ENCODE peak calls at places on chromosomes 16 and 17, in nine cellular contexts. D is WTC11, Y is astrocyte of the cerebellum, E is chondrocyte, B is cardiac fibroblast, S is nephron progenitor cell, G is left ventricle myocardium inferior, J is endothelial cell, I is HFFc6. O is an unnamed sample.

GRCh38 chr16:57007530-57007929 is 18.2 kb downstream of the NLRC5 start:
- DNase-seq in D (no peak), Y (no peak), E (no peak), B (no peak), S (no peak), G (no peak), J (no peak), I (no peak), O (no peak)

GRCh38 chr17:41369713-41370112 is at the start of gene KRT33B:
- DNase-seq in D (no peak), Y (no peak), E (no peak), B (no peak), S (no peak), G (no peak), J (no peak), I (no peak), O (no peak)

GRCh38 chr17:751269-752001 is 629 bp downstream of the GEMIN4 start:
- DNase-seq in D (peak), Y (no peak), E (no peak), B (peak), S (no peak), G (peak), J (no peak), I (peak), O (peak)

GRCh38 chr17:50603340-50603739 is 31.3 kb upstream of the ABCC3 start:
- DNase-seq in D (peak), Y (no peak), E (no peak), B (no peak), S (no peak), G (no peak), J (peak), I (no peak), O (no peak)

GRCh38 chr16:11783319-11784047 is 13.6 kb downstream of the ZC3H7A start:
- DNase-seq in D (no peak), Y (peak), E (no peak), B (peak), S (no peak), G (no peak), J (no peak), I (peak), O (no peak)

GRCh38 chr17:14061666-14062560 is 7.4 kb upstream of the COX10 start:
- DNase-seq in D (no peak), Y (no peak), E (no peak), B (peak), S (no peak), G (no peak), J (no peak), I (peak), O (peak)

GRCh38 chr17:1473841-1474240 is 17.8 kb upstream of the CRK start:
- DNase-seq in D (no peak), Y (no peak), E (no peak), B (no peak), S (no peak), G (no peak), J (no peak), I (no peak), O (no peak)

GRCh38 chr16:61323456-61323855 is 712.8 kb downstream of the CDH8 start:
- DNase-seq in D (no peak), Y (no peak), E (no peak), B (peak), S (no peak), G (no peak), J (no peak), I (no peak), O (peak)

GRCh38 chr17:62653831-62654829 is 26.7 kb downstream of the MRC2 start:
- DNase-seq in D (peak), Y (no peak), E (peak), B (peak), S (peak), G (peak), J (no peak), I (peak), O (no peak)

GRCh38 chr16:12066823-12067222 is 90.3 kb downstream of the SNX29 start:
- DNase-seq in D (no peak), Y (no peak), E (peak), B (no peak), S (no peak), G (no peak), J (no peak), I (no peak), O (no peak)

GRCh38 chr16:77335652-77336234 is 99.1 kb downstream of the ADAMTS18 start:
- DNase-seq in D (peak), Y (no peak), E (no peak), B (no peak), S (no peak), G (no peak), J (no peak), I (no peak), O (no peak)

GRCh38 chr17:43701318-43701743 is 39.6 kb upstream of the MEOX1 start:
- DNase-seq in D (no peak), Y (peak), E (no peak), B (peak), S (no peak), G (no peak), J (no peak), I (peak), O (no peak)

GRCh38 chr17:38606646-38607611 is 1.2 kb upstream of the SRCIN1 start:
- DNase-seq in D (no peak), Y (no peak), E (no peak), B (no peak), S (no peak), G (peak), J (no peak), I (no peak), O (no peak)

GRCh38 chr16:57592591-57593003 is 35.8 kb upstream of the ADGRG1 start:
- DNase-seq in D (no peak), Y (no peak), E (peak), B (no peak), S (no peak), G (no peak), J (no peak), I (no peak), O (no peak)

GRCh38 chr17:48134912-48135480 is 27.4 kb downstream of the SNX11 start:
- DNase-seq in D (peak), Y (no peak), E (no peak), B (no peak), S (no peak), G (no peak), J (no peak), I (no peak), O (no peak)

GRCh38 chr16:50613281-50613991 is 65.2 kb downstream of the NKD1 start:
- DNase-seq in D (no peak), Y (no peak), E (no peak), B (no peak), S (no peak), G (no peak), J (no peak), I (no peak), O (no peak)

GRCh38 chr17:57671546-57672204 is 73.4 kb downstream of the CCDC182 start:
- DNase-seq in D (peak), Y (peak), E (no peak), B (peak), S (peak), G (peak), J (peak), I (peak), O (no peak)

GRCh38 chr17:8365143-8365542 is 11.4 kb downstream of the KRABD2 start:
- DNase-seq in D (no peak), Y (no peak), E (no peak), B (peak), S (no peak), G (no peak), J (no peak), I (no peak), O (no peak)

GRCh38 chr17:58200024-58200633 is 7.6 kb downstream of the EPX start:
- DNase-seq in D (peak), Y (no peak), E (no peak), B (peak), S (peak), G (no peak), J (peak), I (peak), O (peak)

GRCh38 chr17:80032614-80033171 is 3.0 kb downstream of the TBC1D16 start:
- DNase-seq in D (no peak), Y (no peak), E (no peak), B (no peak), S (no peak), G (no peak), J (no peak), I (no peak), O (no peak)

GRCh38 chr17:78446833-78447232 is 68.4 kb downstream of the PGS1 start:
- DNase-seq in D (no peak), Y (no peak), E (no peak), B (no peak), S (no peak), G (no peak), J (no peak), I (no peak), O (no peak)

GRCh38 chr17:44223574-44224046 is 4.1 kb upstream of the UBTF start:
- DNase-seq in D (no peak), Y (peak), E (no peak), B (peak), S (no peak), G (no peak), J (no peak), I (no peak), O (no peak)

GRCh38 chr16:89246903-89247733 is 29.6 kb downstream of the ZNF778 start:
- DNase-seq in D (peak), Y (peak), E (no peak), B (peak), S (peak), G (peak), J (peak), I (peak), O (peak)

GRCh38 chr17:50117202-50118040 is 12.5 kb downstream of the SAMD14 start:
- DNase-seq in D (peak), Y (no peak), E (no peak), B (peak), S (peak), G (no peak), J (peak), I (peak), O (no peak)

GRCh38 chr17:40362696-40363479 is 1.6 kb downstream of the GJD3 start:
- DNase-seq in D (peak), Y (no peak), E (no peak), B (peak), S (peak), G (peak), J (peak), I (peak), O (no peak)

GRCh38 chr17:7056386-7056785 is 12.5 kb upstream of the SLC16A11 start:
- DNase-seq in D (no peak), Y (peak), E (no peak), B (peak), S (no peak), G (no peak), J (no peak), I (peak), O (peak)

GRCh38 chr17:62827722-62828498 is 19.8 kb upstream of the MARCHF10 start:
- DNase-seq in D (no peak), Y (no peak), E (no peak), B (peak), S (no peak), G (no peak), J (no peak), I (peak), O (peak)

GRCh38 chr17:81328925-81329278 is 33.8 kb upstream of the SLC38A10 start:
- DNase-seq in D (no peak), Y (no peak), E (no peak), B (peak), S (no peak), G (no peak), J (no peak), I (no peak), O (no peak)

GRCh38 chr17:20267459-20267842 is 199.9 kb downstream of the LGALS9B start:
- DNase-seq in D (no peak), Y (peak), E (no peak), B (peak), S (no peak), G (no peak), J (no peak), I (no peak), O (no peak)

GRCh38 chr16:73390936-73391335 is 343.0 kb upstream of the ZFHX3 start:
- DNase-seq in D (no peak), Y (no peak), E (no peak), B (peak), S (no peak), G (no peak), J (no peak), I (peak), O (no peak)

DNA sequence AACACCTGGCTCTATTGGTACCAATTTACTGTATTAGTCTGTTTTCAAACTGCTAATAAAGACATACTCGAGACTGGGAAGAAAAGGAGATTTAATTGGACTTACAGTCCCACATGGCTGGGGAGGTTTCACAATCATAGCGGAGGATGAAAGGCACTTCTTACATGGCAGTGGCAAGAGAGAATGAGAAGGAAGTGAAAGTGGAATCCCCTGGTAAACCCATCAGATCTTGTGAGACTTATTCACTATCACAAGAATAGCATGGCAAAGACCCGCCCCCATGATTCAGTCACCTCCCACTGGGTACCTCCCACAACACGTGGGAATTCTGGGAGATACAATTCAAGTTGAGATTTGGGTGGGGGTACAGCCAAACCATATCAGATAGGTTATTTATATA is 22.6 kb upstream of the GOSR1 start:
- DNase-seq in D (no peak), Y (no peak), E (no peak), B (no peak), S (no peak), G (no peak), J (no peak), I (no peak), O (no peak)
- TF ChIP-seq CTCF in D (no peak), Y (no peak), E (no peak), B (no peak), S (no peak), G (no peak), J (no peak), I (no peak), O (no peak)

GRCh38 chr17:66018786-66019185 is 173.1 kb downstream of the CEP112 start:
- DNase-seq in D (no peak), Y (no peak), E (no peak), B (no peak), S (no peak), G (no peak), J (no peak), I (no peak), O (no peak)
- TF ChIP-seq CTCF in D (no peak), Y (no peak), E (no peak), B (no peak), S (no peak), G (no peak), J (no peak), I (no peak), O (no peak)

GRCh38 chr17:32349503-32349853 is 479 bp upstream of the ZNF207 start:
- DNase-seq in D (no peak), Y (no peak), E (no peak), B (peak), S (no peak), G (no peak), J (no peak), I (no peak), O (no peak)

GRCh38 chr17:32348483-32348800 is 1.5 kb upstream of the ZNF207 start:
- DNase-seq in D (no peak), Y (no peak), E (no peak), B (no peak), S (no peak), G (no peak), J (no peak), I (no peak), O (no peak)

GRCh38 chr17:32345953-32346600 is 3.9 kb upstream of the ZNF207 start:
- DNase-seq in D (no peak), Y (no peak), E (no peak), B (no peak), S (no peak), G (no peak), J (no peak), I (no peak), O (no peak)

GRCh38 chr17:32350662-32351418 is 883 bp downstream of the ZNF207 start:
- DNase-seq in D (no peak), Y (no peak), E (no peak), B (peak), S (no peak), G (no peak), J (peak), I (peak), O (peak)

GRCh38 chr17:32349854-32350661 is at the start of gene ZNF207:
- DNase-seq in D (peak), Y (peak), E (peak), B (peak), S (peak), G (peak), J (peak), I (peak), O (peak)
- TF ChIP-seq CTCF in D (no peak), Y (no peak), E (no peak), B (no peak), S (no peak), G (no peak), J (no peak), I (peak), O (no peak)

GRCh38 chr17:4583796-4584124 is 569 bp upstream of the SMTNL2 start:
- DNase-seq in D (peak), Y (no peak), E (no peak), B (no peak), S (peak), G (no peak), J (peak), I (no peak), O (no peak)
- TF ChIP-seq CTCF in D (peak), Y (peak), E (peak), B (peak), S (peak), G (peak), J (no peak), I (peak), O (no peak)

DNA sequence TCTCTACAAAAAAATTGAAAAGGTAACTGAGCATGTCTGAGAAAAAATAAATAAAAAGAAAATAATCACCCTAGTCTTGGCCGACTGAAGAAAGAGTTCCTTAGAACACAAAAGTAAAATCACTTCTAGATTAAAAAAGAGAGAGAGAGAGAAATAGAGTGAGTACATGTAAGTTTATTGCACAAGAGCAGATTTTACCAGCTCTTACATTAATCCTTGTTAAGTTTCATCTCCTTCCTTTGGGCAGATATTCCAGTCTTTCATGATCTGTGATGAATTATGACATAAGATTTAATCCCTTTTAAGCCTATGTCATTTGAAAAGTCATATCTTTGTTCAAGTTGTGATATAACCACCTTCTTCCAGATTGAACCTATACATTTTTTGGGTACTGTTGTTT is 54.8 kb downstream of the NFAT5 start:
- DNase-seq in D (no peak), Y (no peak), E (no peak), B (peak), S (no peak), G (no peak), J (no peak), I (no peak), O (no peak)
- TF ChIP-seq CTCF in D (no peak), Y (no peak), E (no peak), B (no peak), S (no peak), G (no peak), J (no peak), I (no peak), O (no peak)

GRCh38 chr17:46178550-46179198 is 14.6 kb downstream of the KANSL1 start:
- DNase-seq in D (no peak), Y (no peak), E (no peak), B (peak), S (no peak), G (no peak), J (no peak), I (no peak), O (no peak)
- TF ChIP-seq CTCF in D (no peak), Y (no peak), E (no peak), B (no peak), S (no peak), G (no peak), J (no peak), I (no peak), O (peak)

GRCh38 chr16:26645629-26646028 is 421.1 kb upstream of the C16orf82 start:
- DNase-seq in D (peak), Y (no peak), E (no peak), B (no peak), S (peak), G (no peak), J (peak), I (no peak), O (no peak)
- TF ChIP-seq CTCF in D (peak), Y (no peak), E (no peak), B (no peak), S (peak), G (peak), J (peak), I (no peak), O (no peak)

DNA sequence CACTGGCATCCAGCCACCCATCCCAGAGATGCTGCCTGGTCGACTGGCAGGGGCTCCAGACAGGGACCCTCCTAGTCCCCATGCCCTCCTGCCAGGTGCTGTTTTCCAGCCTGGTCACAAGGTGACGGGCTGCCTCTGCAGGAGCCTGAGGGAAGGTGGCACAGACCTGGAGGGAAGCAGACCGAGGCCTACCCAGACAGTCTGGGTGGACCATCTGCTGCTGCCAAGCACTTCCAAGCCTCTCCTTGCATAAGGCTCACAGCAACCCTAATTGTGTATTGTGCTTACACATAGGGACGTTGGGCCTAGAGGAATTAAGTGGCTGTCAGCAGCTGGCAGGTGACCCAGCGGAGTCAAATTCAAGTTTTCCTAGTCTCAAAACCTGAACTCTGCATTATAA is 90.1 kb upstream of the KCNJ18 start:
- DNase-seq in D (no peak), Y (no peak), E (no peak), B (no peak), S (no peak), G (no peak), J (no peak), I (no peak), O (no peak)
- TF ChIP-seq CTCF in D (no peak), Y (no peak), E (no peak), B (no peak), S (no peak), G (no peak), J (no peak), I (no peak), O (no peak)

GRCh38 chr16:14388243-14388642 is 241.8 kb downstream of the PARN start:
- DNase-seq in D (no peak), Y (no peak), E (no peak), B (no peak), S (no peak), G (no peak), J (no peak), I (no peak), O (no peak)

GRCh38 chr16:14384745-14385144 is 245.3 kb downstream of the PARN start:
- DNase-seq in D (no peak), Y (no peak), E (no peak), B (no peak), S (no peak), G (no peak), J (no peak), I (no peak), O (no peak)

GRCh38 chr16:14392960-14393359 is 237.1 kb downstream of the PARN start:
- DNase-seq in D (no peak), Y (no peak), E (no peak), B (no peak), S (no peak), G (no peak), J (no peak), I (no peak), O (no peak)

GRCh38 chr16:14386115-14386514 is 243.9 kb downstream of the PARN start:
- DNase-seq in D (no peak), Y (no peak), E (no peak), B (no peak), S (no peak), G (no peak), J (no peak), I (no peak), O (no peak)

DNA sequence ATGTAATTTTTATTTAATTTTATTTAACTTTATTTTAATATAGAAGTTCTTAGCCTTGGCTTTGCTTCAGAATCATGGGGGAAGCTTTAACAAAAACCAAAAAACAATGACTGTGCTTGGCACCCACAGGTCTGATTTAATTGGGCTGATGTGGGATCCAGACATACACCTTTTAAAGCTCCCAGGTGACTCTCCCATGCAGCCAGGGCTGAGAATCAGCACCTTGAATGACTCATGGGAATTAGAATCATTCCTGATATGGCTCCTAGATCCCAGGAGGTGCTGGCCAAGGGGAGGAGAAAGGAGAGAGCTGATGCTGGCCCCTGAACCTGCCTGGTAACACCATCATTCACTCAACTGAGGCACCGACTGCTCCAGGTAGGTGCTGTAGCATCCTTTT is 240.7 kb downstream of the PARN start:
- DNase-seq in D (no peak), Y (no peak), E (no peak), B (no peak), S (no peak), G (no peak), J (no peak), I (no peak), O (peak)
- TF ChIP-seq CTCF in D (no peak), Y (no peak), E (no peak), B (no peak), S (no peak), G (no peak), J (no peak), I (no peak), O (no peak)

GRCh38 chr16:66135376-66135775 is 231.1 kb upstream of the CDH5 start:
- DNase-seq in D (no peak), Y (peak), E (no peak), B (no peak), S (no peak), G (peak), J (no peak), I (no peak), O (no peak)
- TF ChIP-seq CTCF in D (no peak), Y (no peak), E (no peak), B (no peak), S (no peak), G (no peak), J (no peak), I (no peak), O (no peak)